ENCODE peak calls at places on chromosomes 2 and 18, in six cellular contexts. L, E, Q, Y, I and N are unnamed samples.

GRCh38 chr2:227655454-227655853 is 11.2 kb upstream of the SCYGR5 start:
- DNase-seq in L (peak), E (no peak), Q (peak), Y (no peak), I (peak), N (peak)

GRCh38 chr18:49055787-49056186 is 105.0 kb upstream of the SMAD7 start:
- DNase-seq in L (no peak), E (peak), Q (peak), Y (peak), I (peak), N (peak)

GRCh38 chr2:199940373-199940772 is 14.9 kb downstream of the TYW5 start:
- DNase-seq in L (peak), E (no peak), Q (no peak), Y (no peak), I (peak), N (peak)

GRCh38 chr2:239778861-239779591 is 246.1 kb downstream of the NDUFA10 start:
- DNase-seq in L (no peak), E (no peak), Q (no peak), Y (no peak), I (no peak), N (no peak)

GRCh38 chr2:55133467-55134315 is 83.4 kb upstream of the RTN4 start:
- DNase-seq in L (no peak), E (peak), Q (peak), Y (no peak), I (peak), N (no peak)

GRCh38 chr2:224930990-224931389 is 111.3 kb downstream of the DOCK10 start:
- DNase-seq in L (no peak), E (no peak), Q (no peak), Y (no peak), I (no peak), N (no peak)

GRCh38 chr2:47223980-47224379 is 68.9 kb upstream of the STPG4 start:
- DNase-seq in L (no peak), E (no peak), Q (peak), Y (no peak), I (no peak), N (peak)

GRCh38 chr2:48721158-48721557 is 34.4 kb downstream of the LHCGR start:
- DNase-seq in L (no peak), E (no peak), Q (no peak), Y (no peak), I (no peak), N (no peak)

GRCh38 chr2:44351088-44351487 is 10.2 kb downstream of the PREPL start:
- DNase-seq in L (no peak), E (no peak), Q (no peak), Y (no peak), I (peak), N (peak)

GRCh38 chr2:40251146-40251545 is 200.7 kb downstream of the SLC8A1 start:
- DNase-seq in L (no peak), E (no peak), Q (no peak), Y (no peak), I (no peak), N (no peak)

GRCh38 chr2:198546091-198546490 is 741.7 kb downstream of the PLCL1 start:
- DNase-seq in L (no peak), E (no peak), Q (no peak), Y (no peak), I (peak), N (no peak)

GRCh38 chr2:168246072-168246482 is 1.3 kb downstream of the STK39 start:
- DNase-seq in L (peak), E (no peak), Q (no peak), Y (no peak), I (no peak), N (no peak)

GRCh38 chr2:157620956-157621355 is 7.7 kb downstream of the ACVR1C start:
- DNase-seq in L (no peak), E (no peak), Q (no peak), Y (no peak), I (no peak), N (peak)

GRCh38 chr2:27242614-27242951 is 20.3 kb downstream of the SLC30A3 start:
- DNase-seq in L (no peak), E (no peak), Q (no peak), Y (no peak), I (no peak), N (no peak)

GRCh38 chr2:2573658-2574293 is 242.7 kb upstream of the MYT1L start:
- DNase-seq in L (no peak), E (no peak), Q (no peak), Y (no peak), I (no peak), N (peak)

GRCh38 chr2:181077128-181077709 is 96.8 kb downstream of the UBE2E3 start:
- DNase-seq in L (peak), E (peak), Q (peak), Y (no peak), I (peak), N (peak)

GRCh38 chr2:72147303-72147970 is at the start of gene CYP26B1:
- DNase-seq in L (no peak), E (peak), Q (no peak), Y (no peak), I (no peak), N (no peak)

GRCh38 chr2:204495381-204495780 is 49.9 kb upstream of the PARD3B start:
- DNase-seq in L (no peak), E (no peak), Q (no peak), Y (no peak), I (no peak), N (no peak)

GRCh38 chr2:32820097-32820496 is 126.7 kb upstream of the LTBP1 start:
- DNase-seq in L (no peak), E (no peak), Q (no peak), Y (no peak), I (no peak), N (no peak)

GRCh38 chr18:79489048-79489899 is 93.5 kb downstream of the NFATC1 start:
- DNase-seq in L (no peak), E (no peak), Q (no peak), Y (peak), I (no peak), N (no peak)

GRCh38 chr2:133266075-133266925 is 302.0 kb downstream of the NCKAP5 start:
- DNase-seq in L (peak), E (no peak), Q (no peak), Y (peak), I (peak), N (no peak)

DNA sequence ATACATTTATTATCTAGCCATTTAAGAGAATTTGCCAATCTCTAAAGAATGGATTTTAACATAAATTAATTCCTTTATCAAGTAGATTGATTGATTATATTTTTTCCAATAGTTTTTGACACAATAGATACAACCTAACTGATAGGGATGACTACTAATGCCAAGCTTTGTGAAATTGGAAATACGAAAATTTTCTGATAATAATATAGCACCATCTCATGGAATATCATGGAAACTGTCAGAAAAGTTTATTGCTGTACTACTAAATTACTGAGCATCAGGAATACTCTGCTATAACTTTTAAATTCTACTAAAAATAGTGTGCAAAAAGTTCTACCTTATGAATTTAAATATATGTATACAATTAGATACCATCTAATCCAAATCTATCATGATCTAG is 101.8 kb upstream of the MAP2 start:
- DNase-seq in L (no peak), E (no peak), Q (no peak), Y (no peak), I (no peak), N (no peak)
- TF ChIP-seq CTCF in L (no peak), E (no peak), Q (no peak), Y (no peak), I (no peak), N (peak)

GRCh38 chr2:238263204-238264071 is 23.6 kb upstream of the HES6 start:
- DNase-seq in L (peak), E (peak), Q (peak), Y (peak), I (peak), N (peak)

GRCh38 chr2:238260879-238261278 is 21.0 kb upstream of the HES6 start:
- DNase-seq in L (no peak), E (no peak), Q (no peak), Y (peak), I (no peak), N (no peak)

GRCh38 chr2:238264072-238264460 is 24.2 kb upstream of the HES6 start:
- DNase-seq in L (no peak), E (no peak), Q (no peak), Y (peak), I (no peak), N (no peak)

GRCh38 chr2:238262496-238263122 is 22.8 kb upstream of the HES6 start:
- DNase-seq in L (no peak), E (no peak), Q (no peak), Y (peak), I (no peak), N (no peak)

DNA sequence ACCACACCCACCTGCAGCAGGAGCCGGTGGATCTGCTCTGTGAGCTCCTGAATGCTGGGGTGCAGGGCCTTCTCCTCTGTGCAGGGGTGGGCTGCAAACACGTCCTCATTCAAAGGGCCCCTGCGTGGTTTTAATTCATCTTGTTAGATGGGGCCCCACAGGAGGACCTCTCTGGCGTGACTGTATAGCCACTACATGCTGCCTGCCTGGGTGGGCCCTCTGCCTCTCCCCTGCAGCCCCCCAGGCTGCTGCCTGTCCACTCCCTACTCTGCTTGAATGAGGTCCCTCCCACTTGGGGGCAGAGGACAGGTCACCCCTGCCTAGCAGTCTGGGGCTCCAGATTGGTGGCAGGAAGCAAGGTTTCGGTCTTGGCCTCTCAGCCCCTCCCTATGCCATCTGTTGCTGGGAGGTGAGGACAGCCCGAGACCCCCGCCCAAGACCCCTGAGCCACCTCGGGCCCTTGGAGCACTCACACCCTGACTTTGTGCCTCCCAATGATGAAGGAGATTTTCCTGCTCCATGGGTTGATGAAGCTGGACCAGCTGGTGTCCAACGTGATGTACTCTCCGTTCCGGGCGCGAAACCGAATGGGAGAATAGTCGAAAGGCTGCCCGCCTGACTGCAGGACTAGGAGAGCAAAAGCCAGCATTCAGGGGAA is 22.0 kb upstream of the HES6 start:
- DNase-seq in L (no peak), E (no peak), Q (no peak), Y (peak), I (no peak), N (no peak)
- TF ChIP-seq CTCF in L (no peak), E (no peak), Q (no peak), Y (no peak), I (no peak), N (no peak)

GRCh38 chr2:138922973-138923563 is 142.9 kb upstream of the NXPH2 start:
- DNase-seq in L (no peak), E (no peak), Q (no peak), Y (no peak), I (peak), N (no peak)
- TF ChIP-seq CTCF in L (peak), E (no peak), Q (peak), Y (no peak), I (no peak), N (peak)

DNA sequence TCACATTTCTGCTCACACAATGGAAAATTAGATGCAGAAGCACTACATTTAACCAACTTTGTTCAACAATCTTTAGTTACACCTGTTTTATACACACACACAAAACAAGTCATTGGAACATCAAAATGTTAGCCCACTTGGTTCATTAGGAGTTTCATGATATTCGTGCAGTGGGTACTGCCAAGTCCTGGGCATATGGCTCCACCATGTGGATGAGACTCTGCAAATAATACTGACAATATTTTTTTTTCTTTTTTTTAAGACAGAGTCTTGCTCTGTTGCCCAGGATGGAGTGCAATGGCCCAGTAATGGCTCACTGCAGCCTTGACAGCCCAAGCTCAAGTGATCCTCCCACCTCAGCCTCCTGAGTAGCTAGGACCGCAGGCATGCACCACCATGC is 34.5 kb upstream of the GRB14 start:
- DNase-seq in L (no peak), E (no peak), Q (peak), Y (no peak), I (no peak), N (no peak)
- TF ChIP-seq CTCF in L (peak), E (no peak), Q (peak), Y (no peak), I (no peak), N (peak)

DNA sequence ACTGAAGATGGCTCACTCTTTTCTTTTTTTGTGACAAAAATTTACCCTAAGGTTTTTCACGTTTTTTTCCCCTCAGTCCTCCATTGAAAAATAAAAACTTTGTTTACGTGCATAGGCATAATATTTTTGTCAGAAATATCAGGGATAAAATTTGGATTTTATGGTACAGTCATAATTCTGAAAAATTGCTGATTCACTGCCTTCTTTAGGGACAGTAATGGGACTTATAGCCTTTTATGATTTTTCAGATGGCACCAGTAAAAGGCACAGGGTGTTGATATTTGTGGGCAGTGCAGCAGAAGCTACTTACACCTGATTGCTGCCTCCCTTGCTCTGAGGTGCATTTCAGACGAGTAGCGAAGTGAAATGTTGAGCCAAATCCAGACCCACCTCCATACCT is 139.4 kb upstream of the CDCA7 start:
- DNase-seq in L (no peak), E (no peak), Q (no peak), Y (no peak), I (no peak), N (no peak)
- TF ChIP-seq CTCF in L (no peak), E (no peak), Q (no peak), Y (no peak), I (no peak), N (no peak)

GRCh38 chr2:147553743-147554142 is 291.1 kb upstream of the ACVR2A start:
- DNase-seq in L (no peak), E (no peak), Q (no peak), Y (no peak), I (no peak), N (no peak)
- TF ChIP-seq CTCF in L (no peak), E (no peak), Q (no peak), Y (no peak), I (no peak), N (no peak)

DNA sequence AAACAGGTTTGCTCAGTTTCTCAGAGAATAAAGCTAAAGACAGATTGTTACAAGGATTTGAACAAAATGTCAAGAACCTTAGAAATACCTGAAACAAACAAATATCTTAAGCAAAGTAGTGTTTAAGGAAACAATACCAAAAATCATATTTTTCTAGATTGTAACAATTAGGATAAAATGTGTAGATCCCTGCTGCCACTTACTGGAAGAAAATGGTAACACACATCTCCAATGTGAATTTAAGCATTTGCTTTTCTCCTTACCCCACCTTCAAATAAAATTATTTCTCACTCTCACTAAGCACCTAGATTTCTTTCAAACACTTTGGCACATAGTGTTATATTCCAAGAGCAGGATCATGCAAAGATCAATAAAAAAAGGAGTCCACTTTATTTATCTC is 34.9 kb downstream of the SUCLG1 start:
- DNase-seq in L (peak), E (no peak), Q (no peak), Y (no peak), I (peak), N (peak)
- TF ChIP-seq CTCF in L (peak), E (no peak), Q (peak), Y (no peak), I (peak), N (peak)

GRCh38 chr2:37847792-37848191 is 77.3 kb upstream of the RMDN2 start:
- DNase-seq in L (no peak), E (no peak), Q (no peak), Y (no peak), I (no peak), N (no peak)
- TF ChIP-seq CTCF in L (no peak), E (no peak), Q (no peak), Y (no peak), I (no peak), N (no peak)